ENCODE peak calls at places on chromosome 5, in five cellular contexts. One of them, this sample, is unnamed. For H3K27me3 and H3K4me1, the result is how much of the 10 kb centered on the place peaks cover.

GRCh38 chr5:36363101-36363500 is 61.4 kb upstream of the RANBP3L start:
- DNase-seq in Panc1: no peak
- DNase-seq in SJCRH30: peak
- DNase-seq in transverse colon: no peak
- DNase-seq in left ventricle myocardium inferior: no peak
- DNase-seq in this sample: no peak

GRCh38 chr5:171308453-171309275 is at the start of gene TLX3:
- DNase-seq in transverse colon: no peak
- DNase-seq in left ventricle myocardium inferior: no peak
- DNase-seq in Panc1: no peak
- DNase-seq in SJCRH30: peak
- DNase-seq in this sample: peak

GRCh38 chr5:124176692-124177091 is 569.7 kb downstream of the ZNF608 start:
- DNase-seq in transverse colon: no peak
- DNase-seq in left ventricle myocardium inferior: peak
- DNase-seq in Panc1: no peak
- DNase-seq in SJCRH30: no peak
- DNase-seq in this sample: peak

GRCh38 chr5:149666212-149666852 is 63.8 kb upstream of the PPARGC1B start:
- DNase-seq in transverse colon: no peak
- DNase-seq in left ventricle myocardium inferior: no peak
- DNase-seq in SJCRH30: no peak
- DNase-seq in Panc1: no peak
- DNase-seq in this sample: no peak

GRCh38 chr5:107548477-107548876 is 122.3 kb downstream of the EFNA5 start:
- DNase-seq in transverse colon: no peak
- DNase-seq in SJCRH30: no peak
- DNase-seq in Panc1: no peak
- DNase-seq in left ventricle myocardium inferior: no peak
- DNase-seq in this sample: no peak

GRCh38 chr5:96434201-96434645 is 1.2 kb upstream of the PCSK1 start:
- DNase-seq in Panc1: no peak
- DNase-seq in left ventricle myocardium inferior: peak
- DNase-seq in transverse colon: peak
- DNase-seq in SJCRH30: peak
- DNase-seq in this sample: peak

GRCh38 chr5:115431116-115431515 is 113.5 kb downstream of the FEM1C start:
- DNase-seq in left ventricle myocardium inferior: no peak
- DNase-seq in transverse colon: no peak
- DNase-seq in SJCRH30: no peak
- DNase-seq in Panc1: no peak
- DNase-seq in this sample: no peak

GRCh38 chr5:1856596-1857255 is 26.0 kb downstream of the IRX4 start:
- DNase-seq in SJCRH30: no peak
- DNase-seq in transverse colon: no peak
- DNase-seq in left ventricle myocardium inferior: no peak
- DNase-seq in Panc1: no peak
- DNase-seq in this sample: no peak

GRCh38 chr5:102863058-102863457 is 108.0 kb downstream of the PAM start:
- DNase-seq in left ventricle myocardium inferior: no peak
- DNase-seq in SJCRH30: no peak
- DNase-seq in transverse colon: peak
- DNase-seq in Panc1: no peak
- DNase-seq in this sample: no peak

GRCh38 chr5:147223951-147224791 is 10.7 kb upstream of the STK32A start:
- DNase-seq in SJCRH30: peak
- DNase-seq in left ventricle myocardium inferior: no peak
- DNase-seq in transverse colon: peak
- DNase-seq in Panc1: no peak
- DNase-seq in this sample: peak

GRCh38 chr5:17123010-17123409 is 94.4 kb upstream of the BASP1 start:
- DNase-seq in Panc1: no peak
- DNase-seq in left ventricle myocardium inferior: no peak
- DNase-seq in transverse colon: no peak
- DNase-seq in SJCRH30: no peak
- DNase-seq in this sample: no peak

GRCh38 chr5:125011014-125011413 is 264.6 kb upstream of the ZNF608 start:
- DNase-seq in Panc1: no peak
- DNase-seq in SJCRH30: no peak
- DNase-seq in transverse colon: no peak
- DNase-seq in left ventricle myocardium inferior: no peak
- DNase-seq in this sample: no peak

GRCh38 chr5:137320056-137321045 is 178.8 kb downstream of the SPOCK1 start:
- DNase-seq in left ventricle myocardium inferior: no peak
- DNase-seq in SJCRH30: peak
- DNase-seq in Panc1: no peak
- DNase-seq in transverse colon: no peak
- DNase-seq in this sample: peak

GRCh38 chr5:176704355-176704754 is 57.1 kb downstream of the TSPAN17 start:
- DNase-seq in transverse colon: no peak
- DNase-seq in SJCRH30: no peak
- DNase-seq in Panc1: no peak
- DNase-seq in left ventricle myocardium inferior: no peak
- DNase-seq in this sample: no peak

GRCh38 chr5:176697929-176698520 is 50.7 kb downstream of the TSPAN17 start:
- DNase-seq in left ventricle myocardium inferior: no peak
- DNase-seq in Panc1: no peak
- DNase-seq in transverse colon: no peak
- DNase-seq in SJCRH30: peak
- DNase-seq in this sample: no peak

GRCh38 chr5:176697267-176697928 is 50.1 kb downstream of the TSPAN17 start:
- DNase-seq in Panc1: no peak
- DNase-seq in SJCRH30: no peak
- DNase-seq in transverse colon: no peak
- DNase-seq in left ventricle myocardium inferior: no peak
- DNase-seq in this sample: no peak

GRCh38 chr5:176702952-176703641 is 55.8 kb downstream of the TSPAN17 start:
- DNase-seq in transverse colon: no peak
- DNase-seq in left ventricle myocardium inferior: no peak
- DNase-seq in SJCRH30: no peak
- DNase-seq in Panc1: no peak
- DNase-seq in this sample: no peak

DNA sequence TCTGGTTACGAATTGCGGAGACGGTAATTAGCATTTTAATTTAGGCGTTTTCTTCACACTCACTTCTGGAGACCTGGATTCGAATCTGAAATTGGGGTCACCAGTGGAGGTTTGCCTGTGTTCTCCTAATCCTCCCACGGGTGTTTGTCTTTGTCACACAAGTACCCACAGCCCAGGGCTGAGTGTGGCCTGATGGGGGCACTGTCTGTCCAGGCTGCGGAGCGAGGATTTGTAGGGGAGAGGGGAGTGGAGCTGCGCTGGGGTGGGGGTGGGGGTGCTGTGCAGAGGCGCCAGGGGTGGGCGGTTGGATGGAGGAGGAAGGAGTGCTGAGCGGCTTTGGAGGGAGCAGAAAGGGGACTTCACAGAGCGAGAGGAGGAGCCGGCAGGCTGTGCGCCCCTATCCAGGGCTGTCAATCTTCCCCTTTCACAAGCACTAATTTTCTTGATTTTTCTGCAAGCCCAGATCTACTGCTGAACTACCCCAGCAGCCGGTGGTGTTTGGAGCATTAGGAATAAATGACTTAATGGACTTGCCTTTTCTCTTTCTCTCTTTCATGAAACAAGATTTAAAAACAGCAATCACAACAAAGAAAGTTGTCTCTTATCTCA is 53.1 kb downstream of the TSPAN17 start:
- DNase-seq in left ventricle myocardium inferior: no peak
- DNase-seq in SJCRH30: no peak
- DNase-seq in Panc1: no peak
- DNase-seq in transverse colon: no peak
- DNase-seq in this sample: peak
- H3K27me3 ChIP-seq in left ventricle myocardium inferior: half or more
- H3K27me3 ChIP-seq in SJCRH30: under half
- H3K27me3 ChIP-seq in Panc1: under half
- H3K27me3 ChIP-seq in transverse colon: under half
- H3K27me3 ChIP-seq in this sample: under half

GRCh38 chr5:34811691-34812090 is 27.3 kb upstream of the TTC23L start:
- DNase-seq in SJCRH30: no peak
- DNase-seq in left ventricle myocardium inferior: no peak
- DNase-seq in transverse colon: no peak
- DNase-seq in Panc1: no peak
- DNase-seq in this sample: no peak
- H3K4me1 ChIP-seq in SJCRH30: under half
- H3K4me1 ChIP-seq in left ventricle myocardium inferior: under half
- H3K4me1 ChIP-seq in transverse colon: under half
- H3K4me1 ChIP-seq in Panc1: under half
- H3K4me1 ChIP-seq in this sample: under half

GRCh38 chr5:134406390-134406789 is 5.3 kb downstream of the CDKN2AIPNL start:
- DNase-seq in left ventricle myocardium inferior: no peak
- DNase-seq in transverse colon: no peak
- DNase-seq in SJCRH30: no peak
- DNase-seq in Panc1: no peak
- DNase-seq in this sample: no peak
- H3K27ac ChIP-seq in left ventricle myocardium inferior: no peak
- H3K27ac ChIP-seq in transverse colon: no peak
- H3K27ac ChIP-seq in SJCRH30: no peak
- H3K27ac ChIP-seq in Panc1: no peak
- H3K27ac ChIP-seq in this sample: no peak

DNA sequence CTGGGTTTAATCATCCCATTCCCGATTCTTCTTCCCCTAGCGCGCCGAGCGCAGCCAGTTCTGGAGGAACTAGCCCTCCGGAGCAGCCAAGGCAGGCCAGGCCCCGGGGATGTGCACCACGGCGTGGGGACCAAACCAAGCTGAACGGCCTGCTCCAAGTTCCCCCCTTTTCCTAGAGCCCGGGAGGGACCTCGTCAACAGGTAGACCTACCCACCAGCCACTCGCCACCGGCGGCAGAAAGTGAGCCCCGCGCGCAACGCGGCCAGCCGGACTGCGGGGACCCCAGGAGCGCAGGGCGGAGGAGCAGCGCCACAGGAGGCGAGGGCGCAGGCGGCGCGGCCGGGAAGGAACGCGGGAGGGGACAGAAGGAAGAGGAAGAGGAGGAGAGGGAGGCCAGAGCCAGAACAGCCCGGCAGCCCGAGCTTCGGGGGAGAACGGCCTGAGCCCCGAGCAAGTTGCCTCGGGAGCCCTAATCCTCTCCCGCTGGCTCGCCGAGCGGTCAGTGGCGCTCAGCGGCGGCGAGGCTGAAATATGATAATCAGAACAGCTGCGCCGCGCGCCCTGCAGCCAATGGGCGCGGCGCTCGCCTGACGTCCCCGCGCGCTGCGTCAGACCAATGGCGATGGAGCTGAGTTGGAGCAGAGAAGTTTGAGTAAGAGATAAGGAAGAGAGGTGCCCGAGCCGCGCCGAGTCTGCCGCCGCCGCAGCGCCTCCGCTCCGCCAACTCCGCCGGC is at the start of gene ISL1:
- DNase-seq in Panc1: no peak
- DNase-seq in SJCRH30: peak
- DNase-seq in left ventricle myocardium inferior: no peak
- DNase-seq in transverse colon: peak
- DNase-seq in this sample: peak
- H3K27me3 ChIP-seq in Panc1: half or more
- H3K27me3 ChIP-seq in SJCRH30: under half
- H3K27me3 ChIP-seq in left ventricle myocardium inferior: half or more
- H3K27me3 ChIP-seq in transverse colon: half or more
- H3K27me3 ChIP-seq in this sample: under half

DNA sequence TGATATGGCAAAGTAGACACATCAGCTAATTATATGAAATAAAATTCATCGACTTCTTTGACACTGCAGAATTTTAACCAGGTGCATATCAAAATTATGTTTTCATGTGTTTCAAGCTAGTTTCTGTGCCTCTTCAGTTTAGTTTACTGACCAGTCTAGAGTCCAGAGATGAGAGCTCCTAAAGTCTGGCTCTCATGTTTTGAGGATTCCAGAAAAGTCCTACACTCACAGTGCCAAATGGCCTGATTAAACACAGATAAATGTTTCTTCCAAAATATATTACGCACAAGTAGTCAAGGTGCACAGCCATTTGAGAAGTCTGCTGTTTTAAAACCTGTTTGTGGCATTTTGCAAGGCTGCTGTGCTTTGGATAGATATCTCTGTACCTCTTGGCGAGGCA is 15.6 kb downstream of the RGMB start:
- DNase-seq in SJCRH30: no peak
- DNase-seq in left ventricle myocardium inferior: no peak
- DNase-seq in transverse colon: no peak
- DNase-seq in Panc1: no peak
- DNase-seq in this sample: no peak
- H3K4me1 ChIP-seq in SJCRH30: under half
- H3K4me1 ChIP-seq in left ventricle myocardium inferior: half or more
- H3K4me1 ChIP-seq in transverse colon: half or more
- H3K4me1 ChIP-seq in Panc1: under half
- H3K4me1 ChIP-seq in this sample: under half

GRCh38 chr5:67900515-67900914 is 315.0 kb upstream of the PIK3R1 start:
- DNase-seq in transverse colon: no peak
- DNase-seq in SJCRH30: no peak
- DNase-seq in Panc1: no peak
- DNase-seq in left ventricle myocardium inferior: no peak
- DNase-seq in this sample: no peak
- H3K27ac ChIP-seq in transverse colon: no peak
- H3K27ac ChIP-seq in SJCRH30: no peak
- H3K27ac ChIP-seq in Panc1: no peak
- H3K27ac ChIP-seq in left ventricle myocardium inferior: no peak
- H3K27ac ChIP-seq in this sample: no peak